ENCODE peak calls at places on chromosomes 12 and 14, in seven cellular contexts. V, T, I, B, W, K and M are unnamed samples.

GRCh38 chr12:1313906-1314305 is 280.5 kb downstream of the FBXL14 start:
- DNase-seq in V (no peak), T (peak; percentile 31), B (no peak), K (no peak), I (no peak), W (no peak), M (no peak)

GRCh38 chr12:45464699-45465098 is 248.8 kb downstream of the ANO6 start:
- DNase-seq in W (no peak), V (peak; percentile 13), K (no peak), I (no peak), B (no peak), T (no peak), M (peak; percentile 5)

GRCh38 chr14:30883508-30884294 is 9.3 kb downstream of the COCH start:
- DNase-seq in K (no peak), V (no peak), I (no peak), W (no peak), B (no peak), T (no peak), M (no peak)

GRCh38 chr12:96445743-96446655 is 43.4 kb upstream of the CFAP54 start:
- DNase-seq in B (peak; percentile 13), K (peak; percentile 58), I (peak; percentile 33), V (peak; percentile 90), W (no peak), T (peak; percentile 85), M (peak; percentile 90)

GRCh38 chr12:90909069-90909676 is 45.8 kb downstream of the CCER1 start:
- DNase-seq in I (peak; percentile 34), W (peak; percentile 10), B (no peak), K (no peak), T (peak; percentile 15), V (peak; percentile 75), M (peak; percentile 45)

GRCh38 chr12:130669205-130669557 is 46.9 kb downstream of the RIMBP2 start:
- DNase-seq in B (no peak), I (no peak), V (no peak), W (no peak), T (no peak), K (no peak), M (no peak)

GRCh38 chr14:72549848-72550247 is 344.1 kb downstream of the DPF3 start:
- DNase-seq in I (no peak), W (no peak), B (no peak), V (no peak), T (no peak), K (no peak), M (no peak)

GRCh38 chr12:53200458-53201169 is 6.4 kb downstream of the ITGB7 start:
- DNase-seq in V (no peak), T (no peak), B (no peak), K (peak; percentile 52), W (no peak), I (no peak), M (peak; percentile 48)

GRCh38 chr12:96121271-96121711 is 72.9 kb upstream of the ELK3 start:
- DNase-seq in K (peak; percentile 53), I (no peak), B (no peak), W (no peak), V (no peak), T (peak; percentile 77), M (no peak)

GRCh38 chr12:76706761-76707160 is 57.2 kb upstream of the ZDHHC17 start:
- DNase-seq in B (no peak), K (no peak), I (no peak), W (no peak), T (no peak), V (no peak), M (no peak)

GRCh38 chr12:46402861-46403731 is 30.5 kb upstream of the SLC38A2 start:
- DNase-seq in B (no peak), V (peak; percentile 17), I (peak; percentile 57), K (no peak), T (no peak), W (no peak), M (no peak)

GRCh38 chr14:54200726-54201125 is 196.1 kb upstream of the CDKN3 start:
- DNase-seq in W (no peak), T (no peak), K (no peak), I (peak; percentile 47), B (no peak), V (no peak), M (peak; percentile 72)